ENCODE peak calls at places on chromosomes 4 and X, in six cellular contexts. P is stomach, H is transverse colon, N is A549, O is right lobe of liver, V is uterus. E is an unnamed sample.

GRCh38 chr4:99886146-99886545 is 8.1 kb downstream of the LAMTOR3 start:
- DNase-seq in H (no peak), V (no peak), N (no peak), O (no peak), P (no peak), E (no peak)

GRCh38 chr4:119206178-119206577 is 6.3 kb upstream of the USP53 start:
- DNase-seq in O (no peak), P (no peak), V (no peak), H (no peak), N (no peak), E (no peak)

GRCh38 chr4:38013461-38014366 is 53.5 kb downstream of the PTTG2 start:
- DNase-seq in P (peak), N (no peak), V (no peak), H (no peak), O (peak), E (peak)

GRCh38 chrX:50638123-50638522 is 167.5 kb upstream of the DGKK start:
- DNase-seq in H (no peak), O (no peak), P (no peak), V (peak), N (no peak), E (no peak)

GRCh38 chrX:29065477-29065876 is 478.2 kb downstream of the IL1RAPL1 start:
- DNase-seq in N (no peak), V (no peak), P (no peak), H (no peak), O (no peak), E (no peak)

GRCh38 chr4:3701271-3702083 is 64.7 kb upstream of the ADRA2C start:
- DNase-seq in V (no peak), N (no peak), P (no peak), H (no peak), O (peak), E (no peak)

GRCh38 chr4:31349907-31350306 is 629.7 kb downstream of the PCDH7 start:
- DNase-seq in H (no peak), O (no peak), P (no peak), V (no peak), N (no peak), E (no peak)

GRCh38 chr4:89248879-89249281 is 58.7 kb downstream of the GPRIN3 start:
- DNase-seq in P (no peak), N (no peak), V (no peak), H (no peak), O (no peak), E (no peak)

GRCh38 chr4:2934077-2934812 is 29.0 kb downstream of the NOP14 start:
- DNase-seq in V (peak), H (peak), P (peak), O (peak), N (peak), E (peak)

GRCh38 chr4:81255524-81255923 is 40.5 kb upstream of the PRKG2 start:
- DNase-seq in O (no peak), P (no peak), N (peak), H (no peak), V (no peak), E (no peak)

GRCh38 chrX:124018031-124018430 is 56.5 kb downstream of the STAG2 start:
- DNase-seq in P (no peak), N (no peak), V (no peak), H (no peak), O (no peak), E (no peak)

GRCh38 chr4:84708406-84709135 is 125.6 kb downstream of the CDS1 start:
- DNase-seq in P (no peak), V (no peak), N (no peak), O (no peak), H (no peak), E (no peak)

GRCh38 chr4:67106846-67107467 is 438.3 kb downstream of the CENPC start:
- DNase-seq in P (no peak), H (no peak), O (no peak), N (peak), V (no peak), E (no peak)

GRCh38 chr4:107689912-107690587 is 30.0 kb downstream of the PAPSS1 start:
- DNase-seq in H (no peak), O (no peak), P (no peak), N (peak), V (no peak), E (peak)

GRCh38 chr4:130054895-130055294 is 958.9 kb downstream of the C4orf33 start:
- DNase-seq in V (no peak), P (no peak), N (peak), O (no peak), H (no peak), E (no peak)

GRCh38 chr4:78902313-78902712 is 36.9 kb downstream of the PAQR3 start:
- DNase-seq in O (no peak), H (no peak), N (no peak), P (no peak), V (no peak), E (no peak)

GRCh38 chrX:149284616-149285015 is 220.5 kb downstream of the IDS start:
- DNase-seq in O (no peak), V (no peak), N (no peak), P (no peak), H (no peak), E (no peak)

GRCh38 chr4:46856347-46856746 is 52.7 kb downstream of the COX7B2 start:
- DNase-seq in P (no peak), O (no peak), N (no peak), H (no peak), V (no peak), E (no peak)

GRCh38 chr4:102787096-102787867 is 26.5 kb upstream of the MANBA start:
- DNase-seq in V (no peak), N (peak), P (no peak), O (no peak), H (no peak), E (no peak)

GRCh38 chrX:56788717-56789122 is 59.7 kb downstream of the NBDY start:
- DNase-seq in V (peak), P (peak), N (no peak), H (peak), O (peak), E (no peak)

GRCh38 chr4:118086334-118086733 is 52.0 kb downstream of the NDST3 start:
- DNase-seq in H (no peak), O (no peak), P (no peak), V (no peak), N (no peak), E (peak)

GRCh38 chrX:135513140-135513535 is 7.3 kb upstream of the INTS6L start:
- DNase-seq in V (no peak), H (no peak), O (no peak), P (no peak), N (no peak), E (peak)

GRCh38 chr4:13208558-13209193 is 275.5 kb downstream of the RAB28 start:
- DNase-seq in P (no peak), O (no peak), V (no peak), N (peak), H (no peak), E (no peak)

GRCh38 chr4:147733614-147734344 is 1.9 kb downstream of the ARHGAP10 start:
- DNase-seq in O (no peak), H (no peak), V (peak), P (no peak), N (no peak), E (no peak)

GRCh38 chr4:130306566-130306965 is 1210.6 kb downstream of the C4orf33 start:
- DNase-seq in O (no peak), H (no peak), V (no peak), N (peak), P (no peak), E (no peak)

GRCh38 chr4:52588097-52588496 is 71.0 kb downstream of the USP46 start:
- DNase-seq in V (peak), N (peak), H (peak), O (no peak), P (no peak), E (no peak)

GRCh38 chr4:102828497-102828808 is 1.1 kb upstream of the UBE2D3 start:
- DNase-seq in O (no peak), V (no peak), H (no peak), N (no peak), P (no peak), E (no peak)

GRCh38 chr4:139177049-139177887 is at the start of gene ELF2:
- DNase-seq in V (peak), O (peak), N (peak), P (peak), H (peak), E (peak)
- TF ChIP-seq POLR2A in V (no peak), O (no peak), N (no peak), P (no peak), H (no peak), E (no peak)

DNA sequence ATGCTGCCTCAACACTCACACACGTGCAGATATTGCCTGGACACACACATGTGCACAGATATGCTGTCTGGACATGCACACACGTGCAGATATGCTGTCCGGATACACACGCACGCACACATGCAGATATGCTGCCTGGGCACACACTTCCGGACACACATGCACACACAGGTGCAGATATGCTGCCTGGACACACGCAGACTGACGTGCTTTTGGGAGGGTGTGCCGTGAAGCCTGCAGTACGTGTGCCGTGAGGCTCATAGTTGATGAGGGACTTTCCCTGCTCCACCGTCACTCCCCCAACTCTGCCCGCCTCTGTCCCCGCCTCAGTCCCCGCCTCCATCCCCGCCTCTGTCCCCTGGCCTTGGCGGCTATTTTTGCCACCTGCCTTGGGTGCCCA is 14.7 kb downstream of the FGFRL1 start:
- DNase-seq in P (peak), V (no peak), H (peak), N (no peak), O (peak), E (no peak)
- TF ChIP-seq POLR2A in P (no peak), V (no peak), H (no peak), N (no peak), O (no peak), E (no peak)

GRCh38 chrX:153793291-153793690 is 884 bp downstream of the IDH3G start:
- DNase-seq in N (no peak), H (no peak), V (no peak), O (no peak), P (no peak), E (no peak)
- TF ChIP-seq POLR2A in N (no peak), H (no peak), V (no peak), O (peak), P (no peak), E (no peak)

GRCh38 chrX:154541896-154542722 is 4.5 kb downstream of the G6PD start:
- DNase-seq in V (peak), O (peak), P (peak), H (peak), N (peak), E (peak)
- TF ChIP-seq POLR2A in V (no peak), O (no peak), P (no peak), H (no peak), N (no peak), E (no peak)

GRCh38 chr4:184267673-184268573 is 50.2 kb upstream of the ENPP6 start:
- DNase-seq in O (peak), H (peak), N (peak), V (no peak), P (peak), E (peak)

GRCh38 chr4:184267206-184267608 is 49.5 kb upstream of the ENPP6 start:
- DNase-seq in P (no peak), N (no peak), H (no peak), O (no peak), V (no peak), E (no peak)

GRCh38 chr4:184263461-184263860 is 45.8 kb upstream of the ENPP6 start:
- DNase-seq in H (no peak), N (no peak), V (no peak), O (no peak), P (no peak), E (no peak)

GRCh38 chr4:184263910-184264732 is 46.4 kb upstream of the ENPP6 start:
- DNase-seq in V (peak), P (peak), O (peak), H (peak), N (peak), E (peak)

DNA sequence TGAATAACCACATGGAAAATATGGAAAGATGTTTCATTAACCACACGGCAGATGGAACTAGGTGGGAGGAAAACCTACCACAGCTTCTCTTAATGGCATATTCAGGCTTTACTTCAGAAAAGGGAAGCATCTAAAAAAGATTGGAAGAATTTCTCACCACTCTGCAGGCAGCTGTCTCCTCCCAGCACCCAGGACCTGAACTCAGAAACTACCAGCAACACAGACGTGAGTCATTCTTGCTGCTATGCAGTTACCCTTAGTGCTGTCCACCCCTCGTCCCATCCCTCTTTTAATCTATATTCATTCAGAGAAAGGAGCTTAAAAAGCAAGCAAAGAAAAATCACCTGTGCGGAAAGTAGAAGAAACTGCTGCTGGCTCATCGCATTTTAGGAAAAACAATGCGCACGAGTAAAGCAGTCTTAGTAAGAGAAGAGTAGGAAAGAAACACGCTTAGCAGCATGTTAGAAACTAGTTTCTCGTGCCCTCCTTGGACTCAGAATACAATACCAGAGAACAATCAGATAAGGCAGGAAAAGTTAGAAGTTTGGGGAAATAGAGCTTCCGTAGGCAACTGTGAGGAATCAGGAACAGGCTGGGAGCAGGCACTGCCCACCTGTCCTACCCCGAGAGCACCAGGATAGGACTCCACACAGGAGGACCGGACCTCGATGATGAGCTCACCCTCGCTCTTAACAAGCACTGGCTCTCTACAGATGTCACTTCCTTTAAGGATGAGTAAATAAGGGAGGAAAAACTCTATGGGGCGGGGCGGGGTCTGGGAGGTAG is 48.1 kb upstream of the ENPP6 start:
- DNase-seq in H (peak), N (peak), P (no peak), V (no peak), O (no peak), E (peak)
- TF ChIP-seq POLR2A in H (no peak), N (peak), P (no peak), V (no peak), O (no peak), E (peak)

DNA sequence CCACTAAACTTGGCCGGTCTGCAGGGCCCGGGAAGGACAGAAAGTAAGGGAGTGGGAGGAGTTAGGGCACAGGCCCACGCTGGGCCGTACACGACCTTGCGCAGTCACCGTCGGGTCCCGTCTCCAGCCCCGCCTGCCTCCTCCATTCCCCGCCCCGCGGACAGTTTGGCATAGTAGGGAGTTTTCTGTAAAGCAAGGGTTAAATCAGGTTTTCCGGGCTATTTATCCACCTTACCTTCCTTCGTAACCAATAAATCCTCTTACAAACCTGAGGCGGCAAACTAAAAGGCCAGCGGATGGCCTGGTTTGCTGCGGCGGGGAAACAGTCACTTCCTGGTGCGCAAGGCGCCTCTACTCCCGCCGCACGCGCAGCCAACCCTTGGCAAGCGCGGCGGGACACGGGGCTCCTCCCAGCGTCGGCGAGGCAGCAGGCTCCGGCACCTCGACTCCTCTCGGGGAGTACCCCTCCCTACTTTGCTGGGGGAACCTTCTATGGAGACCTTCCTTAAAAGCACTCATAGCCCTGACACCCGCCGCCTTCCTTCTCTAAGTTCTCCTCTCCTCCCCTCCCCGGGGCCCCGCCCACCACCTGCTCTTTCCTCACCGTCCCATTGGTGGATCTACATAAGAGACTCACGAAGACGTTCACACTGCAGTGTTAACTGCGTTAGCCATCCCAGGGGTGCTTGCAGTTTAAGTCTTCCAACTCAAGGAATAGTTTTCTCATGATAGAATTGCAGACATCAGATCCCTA is at the start of gene TRMT2B:
- DNase-seq in O (peak), V (peak), P (peak), N (peak), H (peak), E (peak)
- TF ChIP-seq POLR2A in O (peak), V (no peak), P (no peak), N (peak), H (peak), E (no peak)

GRCh38 chrX:96688789-96689188 is 4.1 kb downstream of the DIAPH2 start:
- DNase-seq in V (no peak), H (no peak), P (no peak), O (no peak), N (no peak), E (no peak)

GRCh38 chrX:96682516-96682915 is 2.1 kb upstream of the DIAPH2 start:
- DNase-seq in N (no peak), H (no peak), P (no peak), O (no peak), V (no peak), E (no peak)

GRCh38 chrX:96685205-96686099 is 810 bp downstream of the DIAPH2 start:
- DNase-seq in O (peak), V (peak), H (peak), N (peak), P (peak), E (peak)

GRCh38 chrX:96683997-96684338 is 674 bp upstream of the DIAPH2 start:
- DNase-seq in O (no peak), P (no peak), H (no peak), V (no peak), N (no peak), E (no peak)

DNA sequence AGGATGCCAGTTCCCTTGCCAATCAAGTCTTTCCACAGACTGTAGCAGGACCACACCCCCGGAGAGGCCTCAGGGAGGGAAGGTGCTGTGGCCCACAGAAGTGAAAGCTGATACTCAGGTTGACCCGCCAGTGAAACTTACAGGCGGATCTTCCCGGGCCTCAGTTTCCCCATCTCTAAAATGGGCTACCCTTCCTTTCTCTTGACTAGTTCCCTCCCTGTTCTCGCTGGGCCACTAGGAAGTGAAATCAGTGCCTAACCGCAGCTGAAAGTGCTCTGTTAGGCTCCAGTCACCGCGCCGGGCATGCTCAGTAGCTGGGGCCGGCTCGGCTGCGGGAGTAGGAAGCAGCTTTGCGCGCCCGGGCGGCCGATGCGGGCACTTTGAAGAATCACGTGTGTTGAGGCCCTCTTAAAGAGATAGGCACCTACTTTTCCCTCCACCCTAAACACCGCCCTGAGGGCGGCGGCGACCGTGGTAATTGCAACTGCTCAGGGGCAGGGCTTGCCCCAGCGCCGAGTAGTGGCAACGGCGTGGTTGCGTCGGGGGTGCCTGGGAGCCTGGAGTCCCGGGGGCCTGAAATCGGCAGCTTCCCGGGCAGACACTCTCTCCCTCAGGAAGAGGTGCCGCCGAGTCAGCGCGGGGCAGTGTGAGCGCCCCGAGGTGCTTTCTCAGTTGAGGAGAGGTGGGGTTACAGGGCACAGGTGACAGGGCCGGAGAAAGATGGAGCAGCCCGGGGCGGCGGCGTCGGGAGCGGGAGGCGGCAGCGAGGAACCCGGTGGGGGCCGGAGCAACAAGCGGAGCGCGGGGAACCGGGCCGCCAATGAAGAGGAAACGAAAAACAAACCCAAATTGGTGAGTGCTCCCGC is at the start of gene DIAPH2:
- DNase-seq in V (peak), N (peak), H (peak), O (peak), P (peak), E (peak)
- TF ChIP-seq POLR2A in V (peak), N (peak), H (peak), O (peak), P (no peak), E (peak)

GRCh38 chrX:154365997-154366665 is 8.3 kb downstream of the FLNA start:
- DNase-seq in P (no peak), O (no peak), H (no peak), V (no peak), N (no peak), E (no peak)
- TF ChIP-seq POLR2A in P (no peak), O (no peak), H (no peak), V (no peak), N (no peak), E (no peak)